ENCODE peak calls at places on chromosome X, in nine cellular contexts. Y, M, S, N, G, V, L, Z and C are unnamed samples.

GRCh38 chrX:133921764-133922389 is 63.5 kb downstream of the GPC3 start:
- DNase-seq in Y (peak; percentile 30), M (no peak), S (peak; percentile 37), N (peak; percentile 22), G (peak; percentile 39), V (no peak), L (no peak), Z (no peak), C (peak; percentile 62)

GRCh38 chrX:42615161-42615563 is 162.8 kb downstream of the PPP1R2C start:
- DNase-seq in Y (no peak), M (no peak), S (no peak), N (no peak), G (peak; percentile 9), V (no peak), L (no peak), Z (no peak), C (peak; percentile 73)

GRCh38 chrX:97529801-97530200 is 646.1 kb downstream of the RPA4 start:
- DNase-seq in Y (no peak), M (no peak), S (no peak), N (no peak), G (no peak), V (no peak), L (no peak), Z (peak; percentile 74), C (no peak)

GRCh38 chrX:151722241-151722846 is 6.5 kb downstream of the FATE1 start:
- DNase-seq in Y (peak; percentile 79), M (no peak), S (no peak), N (no peak), G (peak; percentile 3), V (no peak), L (no peak), Z (no peak), C (peak; percentile 24)

GRCh38 chrX:153568612-153569011 is 30.3 kb downstream of the CCNQ start:
- DNase-seq in Y (no peak), M (no peak), S (no peak), N (no peak), G (no peak), V (no peak), L (no peak), Z (no peak), C (no peak)

GRCh38 chrX:30302957-30303356 is 6.2 kb downstream of the NR0B1 start:
- DNase-seq in Y (peak; percentile 64), M (no peak), S (no peak), N (peak; percentile 81), G (no peak), V (no peak), L (no peak), Z (no peak), C (no peak)

GRCh38 chrX:41084044-41084359 is 1.2 kb upstream of the USP9X start:
- DNase-seq in Y (no peak), M (no peak), S (no peak), N (no peak), G (no peak), V (no peak), L (no peak), Z (no peak), C (no peak)

GRCh38 chrX:49829016-49829415 is at the start of gene PAGE4:
- DNase-seq in Y (no peak), M (no peak), S (no peak), N (no peak), G (no peak), V (no peak), L (no peak), Z (no peak), C (no peak)

GRCh38 chrX:118226060-118226428 is 109.4 kb upstream of the KLHL13 start:
- DNase-seq in Y (peak; percentile 9), M (no peak), S (no peak), N (no peak), G (no peak), V (no peak), L (no peak), Z (no peak), C (no peak)

GRCh38 chrX:23884427-23885024 is 23.2 kb downstream of the APOO start:
- DNase-seq in Y (no peak), M (no peak), S (no peak), N (no peak), G (no peak), V (no peak), L (no peak), Z (no peak), C (no peak)

GRCh38 chrX:19627533-19627932 is 112.2 kb upstream of the MAP3K15 start:
- DNase-seq in Y (peak; percentile 12), M (no peak), S (no peak), N (no peak), G (peak; percentile 10), V (no peak), L (no peak), Z (no peak), C (no peak)

GRCh38 chrX:96314974-96315373 is 369.7 kb upstream of the DIAPH2 start:
- DNase-seq in Y (no peak), M (no peak), S (no peak), N (no peak), G (no peak), V (no peak), L (no peak), Z (no peak), C (no peak)

GRCh38 chrX:40104649-40105015 is 6.9 kb upstream of the BCOR start:
- DNase-seq in Y (peak; percentile 67), M (no peak), S (no peak), N (peak; percentile 75), G (peak; percentile 52), V (no peak), L (no peak), Z (no peak), C (peak; percentile 56)

GRCh38 chrX:39017716-39018115 is 216.5 kb downstream of the MID1IP1 start:
- DNase-seq in Y (no peak), M (no peak), S (no peak), N (peak; percentile 17), G (no peak), V (no peak), L (no peak), Z (no peak), C (no peak)